ENCODE peak calls at places on chromosomes 16 and 17, in five cellular contexts. L is left ventricle myocardium inferior, N is fibroblast of villous mesenchyme, I is cardiac muscle cell, X is adrenal gland. H is an unnamed sample.

GRCh38 chr16:49608801-49609200 is 235.2 kb downstream of the C16orf78 start:
- DNase-seq in L (no peak), N (peak; percentile 17), I (peak; percentile 75), X (peak; percentile 27), H (peak; percentile 83)

GRCh38 chr17:72572604-72573491 is 452.0 kb downstream of the SOX9 start:
- DNase-seq in L (no peak), N (peak; percentile 28), I (no peak), X (no peak), H (peak; percentile 22)

GRCh38 chr16:48408688-48409087 is 23.5 kb upstream of the SIAH1 start:
- DNase-seq in L (peak; percentile 31), N (peak; percentile 57), I (no peak), X (peak; percentile 70), H (peak; percentile 92)

GRCh38 chr17:2412561-2413021 is 11.7 kb upstream of the MNT start:
- DNase-seq in L (no peak), N (peak; percentile 48), I (no peak), X (peak; percentile 80), H (peak; percentile 53)

GRCh38 chr17:28701987-28702751 is 9.5 kb downstream of the PROCA1 start:
- DNase-seq in L (no peak), N (no peak), I (no peak), X (no peak), H (no peak)

GRCh38 chr17:79789943-79790804 is 6.7 kb downstream of the CBX8 start:
- DNase-seq in L (no peak), N (no peak), I (peak; percentile 71), X (peak; percentile 55), H (peak; percentile 24)

GRCh38 chr17:44121997-44122824 is 1.2 kb downstream of the HDAC5 start:
- DNase-seq in L (no peak), N (no peak), I (no peak), X (no peak), H (no peak)

GRCh38 chr16:88703486-88704309 is 2.5 kb downstream of the RNF166 start:
- DNase-seq in L (peak; percentile 55), N (no peak), I (no peak), X (no peak), H (no peak)

GRCh38 chr17:81794509-81794908 is 9.4 kb upstream of the GCGR start:
- DNase-seq in L (no peak), N (peak; percentile 73), I (peak; percentile 42), X (no peak), H (peak; percentile 31)

DNA sequence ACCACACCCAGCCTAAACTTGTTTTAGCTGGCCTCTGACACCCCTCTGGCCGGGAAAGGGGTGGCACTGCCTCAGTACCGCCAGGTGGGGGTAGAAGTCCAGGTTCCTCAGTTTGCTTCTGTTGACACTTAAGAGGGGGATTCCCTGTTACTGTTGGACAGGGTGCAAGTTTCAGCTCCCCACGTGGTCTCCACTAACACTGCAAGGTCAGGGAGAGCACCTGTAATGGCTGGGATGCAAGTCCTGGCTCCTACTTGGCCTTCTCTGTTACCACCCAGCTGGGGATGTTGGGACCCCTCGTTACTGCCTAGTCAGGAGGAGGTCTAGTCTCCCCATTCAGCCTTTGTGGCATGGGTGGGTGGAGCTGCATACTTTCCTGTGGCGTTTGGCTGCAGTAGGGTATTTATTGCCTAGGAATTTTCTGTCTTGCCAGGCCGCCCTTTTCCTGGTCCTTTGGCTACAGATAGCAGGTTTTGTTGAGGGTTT is 10.6 kb upstream of the MFAP4 start:
- DNase-seq in L (no peak), N (no peak), I (no peak), X (no peak), H (no peak)
- TF ChIP-seq CTCF in L (no peak), N (no peak), I (no peak), X (no peak), H (peak; percentile 21)

GRCh38 chr17:48592097-48592496 is 1.5 kb downstream of the HOXB5 start:
- DNase-seq in L (no peak), N (no peak), I (no peak), X (no peak), H (no peak)

GRCh38 chr17:48593840-48594411 is 347 bp upstream of the HOXB5 start:
- DNase-seq in L (peak; percentile 65), N (peak; percentile 71), I (peak; percentile 75), X (peak; percentile 85), H (peak; percentile 54)

GRCh38 chr17:48594412-48595106 is 980 bp upstream of the HOXB5 start:
- DNase-seq in L (no peak), N (no peak), I (no peak), X (no peak), H (no peak)

GRCh38 chr17:48592592-48592991 is 987 bp downstream of the HOXB5 start:
- DNase-seq in L (no peak), N (no peak), I (no peak), X (no peak), H (no peak)

DNA sequence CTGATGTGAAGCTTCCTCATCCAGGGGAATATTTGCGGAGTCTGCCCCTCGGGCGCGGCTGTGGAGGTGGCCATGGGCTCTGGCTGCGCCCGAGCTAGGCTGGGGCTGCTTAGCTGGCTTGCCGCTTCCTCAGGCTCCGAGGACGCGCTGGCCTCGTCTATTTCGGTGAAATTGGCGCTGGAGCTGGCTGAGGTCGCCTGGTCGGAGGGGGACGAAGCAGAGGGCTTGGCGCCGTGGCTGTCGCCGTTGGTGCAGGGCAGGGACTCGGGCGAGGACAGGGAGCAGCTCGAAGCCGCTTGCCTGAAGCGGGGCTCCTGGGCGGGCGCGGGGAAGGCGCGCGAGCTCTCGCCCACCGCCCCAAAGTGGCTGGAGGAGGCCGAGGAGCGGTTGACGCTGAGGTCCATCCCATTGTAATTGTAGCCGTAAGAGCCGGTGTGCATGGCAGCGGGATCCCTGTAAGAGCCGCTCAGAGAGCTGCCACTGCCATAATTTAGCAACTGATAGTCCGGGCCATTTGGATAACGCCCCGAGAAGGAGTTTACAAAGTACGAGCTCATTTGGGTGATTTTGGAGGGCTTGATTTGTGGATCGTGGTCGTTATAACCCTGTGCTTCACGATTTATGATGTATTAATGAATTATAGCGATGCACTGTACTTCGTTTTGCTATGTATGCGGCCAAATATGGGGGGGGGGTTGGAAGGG is at the start of gene HOXB5:
- DNase-seq in L (no peak), N (peak; percentile 28), I (peak; percentile 58), X (no peak), H (no peak)
- H3K4me3 ChIP-seq in L (peak within 1 kb of the TSS; percentile 53), N (peak within 1 kb of the TSS; percentile 49), I (peak within 1 kb of the TSS; percentile 26), X (peak within 1 kb of the TSS; percentile 54), H (no peak within 1 kb of the TSS)

GRCh38 chr17:35768796-35769195 is 8.1 kb downstream of the C17orf50 start:
- DNase-seq in L (no peak), N (no peak), I (no peak), X (no peak), H (no peak)

GRCh38 chr17:35773129-35773528 is 12.4 kb downstream of the C17orf50 start:
- DNase-seq in L (no peak), N (no peak), I (no peak), X (no peak), H (no peak)

GRCh38 chr17:35766489-35766877 is 5.8 kb downstream of the C17orf50 start:
- DNase-seq in L (no peak), N (no peak), I (no peak), X (no peak), H (no peak)

GRCh38 chr17:35766903-35767510 is 6.3 kb downstream of the C17orf50 start:
- DNase-seq in L (no peak), N (peak; percentile 62), I (peak; percentile 60), X (peak; percentile 71), H (peak; percentile 71)

GRCh38 chr17:35769895-35770486 is 9.3 kb downstream of the C17orf50 start:
- DNase-seq in L (no peak), N (no peak), I (no peak), X (no peak), H (no peak)
- TF ChIP-seq CTCF in L (no peak), N (peak; percentile 17), I (peak; percentile 8), X (no peak), H (no peak)

GRCh38 chr17:21044971-21045370 is 2.2 kb upstream of the USP22 start:
- DNase-seq in L (no peak), N (no peak), I (no peak), X (no peak), H (no peak)
- H3K4me3 ChIP-seq in L (no peak overlapping the region), N (no peak overlapping the region), I (no peak overlapping the region), X (no peak overlapping the region), H (no peak overlapping the region)

GRCh38 chr17:50013079-50013478 is 18.1 kb upstream of the DLX3 start:
- DNase-seq in L (no peak), N (no peak), I (no peak), X (no peak), H (no peak)
- TF ChIP-seq CTCF in L (no peak), N (no peak), I (no peak), X (no peak), H (no peak)

GRCh38 chr16:85083051-85083639 is 29.1 kb downstream of the CIBAR2 start:
- DNase-seq in L (no peak), N (no peak), I (no peak), X (no peak), H (no peak)
- H3K4me3 ChIP-seq in L (no peak overlapping the region), N (no peak overlapping the region), I (no peak overlapping the region), X (no peak overlapping the region), H (no peak overlapping the region)

DNA sequence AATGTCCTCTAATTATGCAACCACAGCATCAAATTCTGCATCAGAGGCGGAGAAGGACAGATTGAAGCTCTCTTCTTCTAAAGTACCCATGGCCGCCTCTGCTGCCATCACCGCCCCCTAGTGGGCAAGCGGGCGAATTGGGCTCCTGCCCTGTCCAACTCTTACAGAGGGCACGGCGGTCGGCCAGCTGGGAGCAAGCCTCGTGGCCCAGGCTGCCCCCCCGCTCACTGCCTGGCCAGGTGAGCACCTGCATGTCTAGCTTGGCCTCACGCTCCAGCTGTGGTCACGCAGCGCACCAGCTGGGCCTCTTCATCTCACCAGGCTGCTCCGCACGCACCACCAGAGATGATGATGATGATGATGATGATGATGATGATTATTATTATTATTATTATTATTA is 146.1 kb upstream of the TOM1L1 start:
- DNase-seq in L (no peak), N (no peak), I (no peak), X (no peak), H (no peak)
- TF ChIP-seq CTCF in L (no peak), N (no peak), I (no peak), X (peak; percentile 5), H (no peak)

GRCh38 chr17:50201226-50201854 is at the start of gene COL1A1:
- DNase-seq in L (peak; percentile 73), N (peak; percentile 93), I (peak; percentile 16), X (peak; percentile 38), H (peak; percentile 89)

GRCh38 chr17:50200447-50201225 is 795 bp downstream of the COL1A1 start:
- DNase-seq in L (peak; percentile 88), N (peak; percentile 93), I (peak; percentile 96), X (peak; percentile 88), H (peak; percentile 96)

GRCh38 chr17:50199651-50200446 is 1.6 kb downstream of the COL1A1 start:
- DNase-seq in L (peak; percentile 90), N (peak; percentile 97), I (peak; percentile 93), X (peak; percentile 84), H (peak; percentile 99)

GRCh38 chr17:50198026-50198669 is 3.3 kb downstream of the COL1A1 start:
- DNase-seq in L (no peak), N (peak; percentile 70), I (peak; percentile 68), X (peak; percentile 60), H (peak; percentile 90)

GRCh38 chr17:50199211-50199633 is 2.2 kb downstream of the COL1A1 start:
- DNase-seq in L (peak; percentile 18), N (no peak), I (no peak), X (no peak), H (peak; percentile 27)
- H3K4me3 ChIP-seq in L (peak overlapping the region; percentile 72), N (peak overlapping the region; percentile 100), I (peak overlapping the region; percentile 33), X (peak overlapping the region; percentile 63), H (peak overlapping the region; percentile 98)